ENCODE peak calls at places on chromosomes 16 and 17, in six cellular contexts. W is IMR-90, O is H1, L is mesendoderm, C is trophoblast cell, I is H9. Q is an unnamed sample.

GRCh38 chr16:11721781-11722467 is 20.7 kb downstream of the TXNDC11 start:
- DNase-seq in W (no peak), O (no peak), L (no peak), C (no peak), I (no peak), Q (no peak)

GRCh38 chr16:81601601-81602251 is 157.1 kb downstream of the CMIP start:
- DNase-seq in W (peak), O (no peak), L (no peak), C (peak), I (no peak), Q (no peak)

GRCh38 chr16:20369452-20370054 is 17.0 kb upstream of the UMOD start:
- DNase-seq in W (no peak), O (no peak), L (no peak), C (no peak), I (no peak), Q (no peak)

GRCh38 chr17:7982666-7983065 is 19.7 kb upstream of the GUCY2D start:
- DNase-seq in W (peak), O (no peak), L (no peak), C (no peak), I (no peak), Q (no peak)

GRCh38 chr17:41340934-41341861 is 9.4 kb downstream of the KRT33A start:
- DNase-seq in W (no peak), O (no peak), L (no peak), C (peak), I (no peak), Q (no peak)

GRCh38 chr17:51474764-51475163 is 214.4 kb downstream of the UTP18 start:
- DNase-seq in W (no peak), O (no peak), L (no peak), C (no peak), I (no peak), Q (no peak)

GRCh38 chr17:70674061-70674460 is 504.7 kb downstream of the KCNJ2 start:
- DNase-seq in W (no peak), O (no peak), L (no peak), C (no peak), I (no peak), Q (no peak)

GRCh38 chr16:50950955-50951354 is 200.1 kb downstream of the SALL1 start:
- DNase-seq in W (no peak), O (no peak), L (no peak), C (no peak), I (no peak), Q (no peak)

GRCh38 chr17:74408262-74408661 is 23.6 kb upstream of the GPRC5C start:
- DNase-seq in W (no peak), O (no peak), L (peak), C (peak), I (no peak), Q (no peak)

GRCh38 chr16:27776556-27776955 is 226.6 kb downstream of the KATNIP start:
- DNase-seq in W (no peak), O (no peak), L (no peak), C (no peak), I (no peak), Q (no peak)

GRCh38 chr17:19768046-19768782 is 20.1 kb upstream of the ALDH3A1 start:
- DNase-seq in W (no peak), O (no peak), L (no peak), C (no peak), I (no peak), Q (no peak)

GRCh38 chr17:79840204-79840988 is 1.2 kb upstream of the CBX4 start:
- DNase-seq in W (peak), O (no peak), L (peak), C (peak), I (peak), Q (no peak)

GRCh38 chr17:64077409-64077808 is 52.5 kb downstream of the ERN1 start:
- DNase-seq in W (peak), O (no peak), L (no peak), C (peak), I (no peak), Q (no peak)

GRCh38 chr17:59451706-59452105 is 113.7 kb upstream of the DHX40 start:
- DNase-seq in W (peak), O (no peak), L (peak), C (peak), I (peak), Q (no peak)

GRCh38 chr17:81393684-81394376 is 1.4 kb upstream of the BAHCC1 start:
- DNase-seq in W (peak), O (peak), L (peak), C (peak), I (peak), Q (peak)

GRCh38 chr16:30652718-30653117 is 2.0 kb downstream of the PRR14 start:
- DNase-seq in W (no peak), O (no peak), L (no peak), C (no peak), I (no peak), Q (no peak)

GRCh38 chr17:59890720-59891119 is 2.0 kb downstream of the TUBD1 start:
- DNase-seq in W (peak), O (no peak), L (no peak), C (no peak), I (no peak), Q (no peak)

GRCh38 chr17:8148560-8148959 is 3.6 kb downstream of the PER1 start:
- DNase-seq in W (no peak), O (no peak), L (no peak), C (no peak), I (no peak), Q (no peak)

GRCh38 chr17:74935048-74935447 is 650 bp upstream of the OTOP3 start:
- DNase-seq in W (no peak), O (no peak), L (no peak), C (no peak), I (no peak), Q (no peak)

GRCh38 chr16:84294196-84295142 is at the start of gene WFDC1:
- DNase-seq in W (peak), O (no peak), L (no peak), C (no peak), I (no peak), Q (no peak)

GRCh38 chr16:24851700-24852099 is 5.9 kb downstream of the SLC5A11 start:
- DNase-seq in W (peak), O (no peak), L (no peak), C (no peak), I (no peak), Q (no peak)

GRCh38 chr17:80761421-80761871 is 216.8 kb downstream of the RPTOR start:
- DNase-seq in W (peak), O (no peak), L (no peak), C (peak), I (no peak), Q (no peak)

GRCh38 chr17:4204676-4205075 is 59.1 kb downstream of the ANKFY1 start:
- DNase-seq in W (peak), O (no peak), L (no peak), C (no peak), I (peak), Q (no peak)

GRCh38 chr17:30808785-30809286 is 15.7 kb downstream of the CRLF3 start:
- DNase-seq in W (no peak), O (no peak), L (no peak), C (no peak), I (no peak), Q (no peak)

GRCh38 chr17:48153711-48154642 is 46.4 kb downstream of the SNX11 start:
- DNase-seq in W (peak), O (no peak), L (peak), C (no peak), I (peak), Q (no peak)

GRCh38 chr16:21083729-21084268 is 66.8 kb downstream of the DNAH3 start:
- DNase-seq in W (peak), O (peak), L (peak), C (peak), I (peak), Q (peak)

GRCh38 chr16:80752563-80752962 is 51.8 kb downstream of the CDYL2 start:
- DNase-seq in W (no peak), O (no peak), L (no peak), C (no peak), I (no peak), Q (no peak)

GRCh38 chr16:81544261-81544660 is 99.7 kb downstream of the CMIP start:
- DNase-seq in W (no peak), O (no peak), L (no peak), C (no peak), I (no peak), Q (no peak)

GRCh38 chr17:33200116-33200515 is 93.0 kb downstream of the ASIC2 start:
- DNase-seq in W (peak), O (no peak), L (no peak), C (no peak), I (no peak), Q (no peak)

GRCh38 chr17:13367154-13367553 is 234.6 kb downstream of the HS3ST3A1 start:
- DNase-seq in W (no peak), O (no peak), L (no peak), C (no peak), I (no peak), Q (no peak)

GRCh38 chr17:17468217-17469010 is 8.4 kb upstream of the MED9 start:
- DNase-seq in W (no peak), O (no peak), L (no peak), C (no peak), I (no peak), Q (no peak)

GRCh38 chr16:75432828-75433731 is at the start of gene CFDP1:
- DNase-seq in W (peak), O (peak), L (peak), C (peak), I (peak), Q (peak)
- H2BK5ac ChIP-seq in W (peak), O (peak), L (peak), C (peak), I (peak), Q (peak)

DNA sequence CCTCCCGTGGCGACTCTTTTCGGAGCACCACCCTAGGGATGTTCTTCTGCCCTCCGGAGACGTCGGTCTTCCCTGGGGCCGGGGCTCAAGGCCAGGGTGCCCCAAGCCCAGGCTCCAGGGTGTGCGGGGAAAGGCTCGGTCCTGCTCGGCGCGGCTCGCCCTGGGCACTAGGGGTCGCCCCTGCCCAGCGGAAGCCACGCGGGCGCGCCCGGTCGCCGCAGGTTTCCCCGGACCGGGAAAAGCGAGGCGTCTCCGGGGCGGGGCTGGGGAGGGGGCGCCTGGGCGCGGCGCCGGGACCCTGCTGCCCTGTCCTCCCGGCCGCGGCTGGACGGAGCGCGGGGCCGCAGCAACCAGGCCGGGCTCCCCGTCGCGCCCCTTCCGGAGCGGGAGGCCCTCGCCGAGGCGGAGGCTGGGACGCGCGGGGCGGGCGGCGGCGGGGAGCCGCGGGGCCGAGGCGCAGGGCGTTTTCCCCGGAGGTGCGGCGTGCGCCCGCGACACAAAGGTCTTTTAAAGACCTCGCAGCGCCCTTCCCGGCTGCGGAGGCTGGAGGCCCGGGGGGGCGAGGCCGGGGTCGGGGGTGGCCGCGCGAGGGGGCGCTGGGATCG is 76.4 kb downstream of the MRC2 start:
- DNase-seq in W (peak), O (no peak), L (peak), C (peak), I (peak), Q (peak)
- H4K8ac ChIP-seq in W (peak), O (peak), L (peak), C (peak), I (no peak), Q (peak)

DNA sequence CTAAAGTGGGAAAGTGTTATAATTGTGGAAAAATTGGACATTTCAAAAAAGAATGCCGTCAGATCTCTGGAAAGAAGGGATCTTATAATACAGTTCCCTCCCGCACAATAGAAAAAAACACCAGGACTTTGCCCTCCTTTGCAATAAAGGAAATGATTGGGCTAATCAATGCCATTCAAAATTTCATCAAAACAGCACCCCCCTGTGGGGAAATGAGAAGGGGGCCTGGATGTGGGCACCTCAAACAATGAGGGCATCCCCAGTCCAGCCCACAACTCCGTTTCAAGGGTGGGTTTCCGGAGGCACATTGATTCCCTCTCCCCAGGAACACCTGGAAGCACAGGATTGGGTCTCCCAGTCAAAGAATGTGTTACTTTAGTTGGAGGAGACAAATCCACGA is 26.1 kb downstream of the CD300LG start:
- DNase-seq in W (no peak), O (no peak), L (no peak), C (no peak), I (no peak), Q (no peak)
- H2BK5ac ChIP-seq in W (no peak), O (no peak), L (no peak), C (no peak), I (no peak), Q (no peak)

GRCh38 chr16:86523166-86523740 is 12.9 kb downstream of the FOXF1 start:
- DNase-seq in W (no peak), O (no peak), L (no peak), C (no peak), I (no peak), Q (no peak)
- H4K8ac ChIP-seq in W (no peak), O (no peak), L (no peak), C (no peak), I (no peak), Q (no peak)

GRCh38 chr16:67803894-67804293 is 2.5 kb downstream of the RANBP10 start:
- DNase-seq in W (no peak), O (no peak), L (no peak), C (no peak), I (no peak), Q (no peak)

GRCh38 chr16:67804853-67805542 is 1.4 kb downstream of the RANBP10 start:
- DNase-seq in W (peak), O (no peak), L (no peak), C (no peak), I (no peak), Q (no peak)

GRCh38 chr16:67805718-67806427 is 487 bp downstream of the RANBP10 start:
- DNase-seq in W (no peak), O (no peak), L (no peak), C (peak), I (no peak), Q (no peak)

GRCh38 chr16:67807148-67807682 is 526 bp downstream of the TSNAXIP1 start:
- DNase-seq in W (no peak), O (no peak), L (no peak), C (no peak), I (no peak), Q (no peak)

GRCh38 chr16:67806428-67807147 is at the start of the genes RANBP10 and TSNAXIP1:
- DNase-seq in W (peak), O (peak), L (peak), C (peak), I (peak), Q (peak)
- H2BK5ac ChIP-seq in W (peak), O (peak), L (no peak), C (peak), I (no peak), Q (peak)